ENCODE peak calls at places on chromosomes 16 and 17, in five cellular contexts. F, A, I, M and E are unnamed samples.

GRCh38 chr16:87149051-87149450 is 168.1 kb downstream of the C16orf95 start:
- DNase-seq in A (no peak), F (no peak), I (no peak), M (no peak), E (no peak)

GRCh38 chr17:79033741-79034501 is 10.0 kb downstream of the C1QTNF1 start:
- DNase-seq in F (no peak), M (no peak), I (no peak), A (no peak), E (peak; percentile 62)

GRCh38 chr17:76121932-76122383 is 18.4 kb upstream of the EXOC7 start:
- DNase-seq in F (no peak), A (peak; percentile 48), M (peak; percentile 47), I (no peak), E (peak; percentile 31)

GRCh38 chr16:17578921-17579876 is 108.4 kb upstream of the XYLT1 start:
- DNase-seq in A (peak; percentile 65), I (peak; percentile 58), M (peak; percentile 96), F (peak; percentile 50), E (no peak)

GRCh38 chr16:1613728-1614225 is 1.6 kb downstream of the CRAMP1 start:
- DNase-seq in M (peak; percentile 4), F (no peak), I (no peak), A (peak; percentile 35), E (no peak)

GRCh38 chr16:80260906-80261311 is 279.9 kb upstream of the DYNLRB2 start:
- DNase-seq in M (no peak), F (no peak), A (no peak), I (no peak), E (no peak)

GRCh38 chr17:77409282-77410161 is 268.8 kb downstream of the SEC14L1 start:
- DNase-seq in M (peak; percentile 84), A (peak; percentile 61), F (no peak), I (peak; percentile 91), E (peak; percentile 78)

GRCh38 chr17:78174332-78174869 is 6.0 kb downstream of the SYNGR2 start:
- DNase-seq in M (no peak), A (peak; percentile 96), I (peak; percentile 93), F (peak; percentile 56), E (peak; percentile 87)

GRCh38 chr17:44363613-44364159 is at the start of gene FAM171A2:
- DNase-seq in F (peak; percentile 66), A (peak; percentile 66), M (peak; percentile 65), I (peak; percentile 68), E (peak; percentile 73)

GRCh38 chr16:85081765-85082164 is 30.5 kb downstream of the CIBAR2 start:
- DNase-seq in A (no peak), I (no peak), M (no peak), F (no peak), E (no peak)

GRCh38 chr17:1830288-1830687 is 483 bp downstream of the RPA1 start:
- DNase-seq in F (peak; percentile 39), A (no peak), I (no peak), M (peak; percentile 60), E (no peak)
- H3K27ac ChIP-seq in F (peak overlapping the region; percentile 89), A (peak overlapping the region; percentile 88), I (no peak overlapping the region), M (no peak overlapping the region), E (peak overlapping the region; percentile 90)

GRCh38 chr16:75570351-75571104 is 4.3 kb downstream of the GABARAPL2 start:
- DNase-seq in A (no peak), F (no peak), M (no peak), I (no peak), E (no peak)

GRCh38 chr16:75565640-75566039 is 539 bp upstream of the GABARAPL2 start:
- DNase-seq in A (peak; percentile 16), I (no peak), F (no peak), M (no peak), E (no peak)

GRCh38 chr16:75566889-75567255 is 693 bp downstream of the GABARAPL2 start:
- DNase-seq in A (peak; percentile 18), M (no peak), I (no peak), F (no peak), E (no peak)

GRCh38 chr16:75566040-75566888 is at the start of gene GABARAPL2:
- DNase-seq in I (peak; percentile 88), M (peak; percentile 89), F (peak; percentile 74), A (peak; percentile 85), E (peak; percentile 77)

DNA sequence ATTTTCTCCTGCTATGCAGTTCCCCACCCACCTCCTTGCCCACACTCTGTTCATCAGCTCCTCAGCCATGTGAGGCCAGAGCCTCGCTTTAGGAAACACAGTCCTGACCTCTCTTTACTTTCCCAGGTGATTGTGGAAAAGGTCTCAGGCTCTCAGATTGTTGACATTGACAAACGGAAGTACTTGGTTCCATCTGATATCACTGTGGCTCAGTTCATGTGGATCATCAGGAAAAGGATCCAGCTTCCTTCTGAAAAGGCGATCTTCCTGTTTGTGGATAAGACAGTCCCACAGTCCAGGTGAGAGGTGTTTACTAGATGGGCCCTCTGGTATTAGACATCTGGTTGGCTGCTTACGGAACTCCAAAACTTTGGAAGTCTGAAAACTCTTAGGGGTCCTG is 1.7 kb downstream of the GABARAPL2 start:
- DNase-seq in A (no peak), I (no peak), F (no peak), M (no peak), E (no peak)
- H3K4me3 ChIP-seq in A (no peak overlapping the region), I (no peak overlapping the region), F (no peak overlapping the region), M (no peak overlapping the region), E (no peak overlapping the region)

GRCh38 chr16:56419740-56420548 is 5.4 kb downstream of the AMFR start:
- DNase-seq in F (no peak), I (no peak), A (no peak), M (no peak), E (no peak)

GRCh38 chr16:56422896-56423441 is 2.4 kb downstream of the AMFR start:
- DNase-seq in F (no peak), M (peak; percentile 46), A (no peak), I (no peak), E (no peak)

GRCh38 chr16:56420613-56421012 is 4.7 kb downstream of the AMFR start:
- DNase-seq in M (no peak), I (no peak), A (no peak), F (no peak), E (no peak)

GRCh38 chr16:56421976-56422669 is 3.2 kb downstream of the AMFR start:
- DNase-seq in F (no peak), A (no peak), I (no peak), M (no peak), E (no peak)

DNA sequence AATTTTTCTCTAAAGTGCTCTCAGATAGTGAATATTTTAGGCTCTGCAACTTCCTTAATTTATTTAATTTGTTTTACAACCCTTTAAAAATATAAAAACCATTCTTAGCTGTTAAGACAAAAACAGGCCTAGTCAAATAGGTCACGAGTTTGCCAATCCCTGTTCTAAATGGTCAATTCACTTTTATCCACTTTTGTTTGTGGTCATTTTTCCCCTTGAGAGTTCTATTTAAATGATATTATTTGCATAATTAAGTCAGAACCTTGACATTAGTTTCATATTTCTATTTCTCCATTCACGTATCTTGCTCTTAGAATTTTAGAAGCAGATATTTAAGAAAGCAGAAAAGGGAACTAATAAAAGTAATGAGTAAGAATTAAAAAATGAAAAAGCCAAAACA is 4.0 kb downstream of the AMFR start:
- DNase-seq in F (no peak), A (no peak), M (no peak), I (no peak), E (no peak)
- H3K4me1 ChIP-seq in F (peaks cover 35% of the 10 kb centered on the region), A (peaks cover 47% of the 10 kb centered on the region), M (peaks cover 16% of the 10 kb centered on the region), I (peaks cover 16% of the 10 kb centered on the region), E (peaks cover 34% of the 10 kb centered on the region)

GRCh38 chr17:58387834-58388233 is 29.5 kb downstream of the RNF43 start:
- DNase-seq in A (no peak), F (peak; percentile 39), M (no peak), I (no peak), E (no peak)

GRCh38 chr17:58388302-58389190 is 28.8 kb downstream of the RNF43 start:
- DNase-seq in I (no peak), F (no peak), M (peak; percentile 30), A (no peak), E (no peak)

GRCh38 chr17:58385359-58385899 is 31.9 kb downstream of the RNF43 start:
- DNase-seq in A (no peak), M (no peak), I (no peak), F (no peak), E (no peak)

GRCh38 chr17:58384900-58385299 is 32.4 kb downstream of the RNF43 start:
- DNase-seq in I (no peak), M (no peak), F (no peak), A (no peak), E (no peak)

GRCh38 chr17:58386708-58387107 is 30.6 kb downstream of the RNF43 start:
- DNase-seq in F (no peak), M (no peak), I (no peak), A (no peak), E (no peak)
- H3K27ac ChIP-seq in F (peak overlapping the region; percentile 71), M (no peak overlapping the region), I (no peak overlapping the region), A (no peak overlapping the region), E (no peak overlapping the region)

DNA sequence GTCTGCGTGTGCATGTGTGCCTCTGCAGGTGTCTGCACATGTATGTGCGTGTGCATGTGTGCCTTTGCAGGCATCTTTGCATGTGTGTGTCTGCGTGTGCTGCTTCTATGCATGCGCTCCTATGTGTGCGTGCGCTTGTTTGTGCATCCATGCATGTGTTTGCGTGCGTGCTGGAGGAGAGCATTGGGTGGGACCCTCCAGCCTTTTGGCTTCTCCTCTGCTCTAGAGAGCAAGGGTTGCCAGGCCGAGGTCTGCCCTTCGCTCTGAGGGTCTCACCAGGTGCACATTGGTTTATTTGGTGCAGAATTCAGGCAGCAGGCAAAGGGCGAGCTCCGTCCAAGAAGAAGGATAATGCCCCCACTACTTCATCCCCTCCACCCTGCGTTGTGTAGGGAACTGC is 1.1 kb upstream of the RAB40B start:
- DNase-seq in I (no peak), A (no peak), F (no peak), M (no peak), E (no peak)
- H3K4me3 ChIP-seq in I (no peak overlapping the region), A (no peak overlapping the region), F (peak overlapping the region; percentile 60), M (no peak overlapping the region), E (peak overlapping the region; percentile 67)